ENCODE peak calls at places on chromosome 3, in five cellular contexts. W is A549, J is K562, I is HepG2, V is GM12878. O is an unnamed sample.

GRCh38 chr3:175288616-175289015 is 429.5 kb downstream of the NAALADL2 start:
- DNase-seq in V (no peak), J (no peak), W (no peak), I (no peak), O (no peak)

GRCh38 chr3:43379343-43379742 is 93.0 kb downstream of the SNRK start:
- DNase-seq in J (no peak), W (no peak), V (no peak), I (no peak), O (no peak)

GRCh38 chr3:13582366-13583250 is 33.7 kb downstream of the FBLN2 start:
- DNase-seq in J (no peak), W (no peak), V (no peak), I (no peak), O (no peak)

GRCh38 chr3:44902628-44903027 is 28.2 kb downstream of the TGM4 start:
- DNase-seq in V (no peak), J (no peak), I (peak; percentile 79), W (no peak), O (no peak)

GRCh38 chr3:177960014-177960413 is 576.2 kb upstream of the KCNMB2 start:
- DNase-seq in I (no peak), W (no peak), V (no peak), J (no peak), O (no peak)

GRCh38 chr3:54339608-54340007 is 217.3 kb downstream of the CACNA2D3 start:
- DNase-seq in J (no peak), V (no peak), W (no peak), I (no peak), O (no peak)

GRCh38 chr3:61847784-61848462 is 286.6 kb downstream of the PTPRG start:
- DNase-seq in V (no peak), J (no peak), W (no peak), I (peak; percentile 17), O (peak; percentile 72)

GRCh38 chr3:197024881-197025735 is 4.5 kb downstream of the MELTF start:
- DNase-seq in I (no peak), V (no peak), J (no peak), W (no peak), O (no peak)

GRCh38 chr3:78645628-78646310 is 1122.0 kb downstream of the ROBO1 start:
- DNase-seq in W (peak; percentile 79), J (peak; percentile 35), V (peak; percentile 39), I (peak; percentile 78), O (peak; percentile 91)

GRCh38 chr3:128054363-128054762 is 2.1 kb downstream of the SEC61A1 start:
- DNase-seq in I (no peak), V (no peak), W (no peak), J (no peak), O (no peak)

GRCh38 chr3:143895805-143896204 is 47.5 kb upstream of the SLC9A9 start:
- DNase-seq in I (no peak), V (no peak), J (no peak), W (no peak), O (no peak)
- TF ChIP-seq JUNB in I (no peak), V (no peak), J (no peak), W (no peak), O (no peak)

GRCh38 chr3:18740631-18741583 is 315.8 kb upstream of the SATB1 start:
- DNase-seq in W (no peak), J (no peak), I (no peak), V (peak; percentile 61), O (no peak)
- TF ChIP-seq JUNB in W (no peak), J (no peak), I (no peak), V (peak; percentile 51), O (no peak)

GRCh38 chr3:144652573-144652972 is 681.0 kb downstream of the DIPK2A start:
- DNase-seq in I (no peak), W (no peak), V (no peak), J (no peak), O (no peak)
- TF ChIP-seq JUNB in I (no peak), W (no peak), V (no peak), J (no peak), O (no peak)

GRCh38 chr3:149340310-149340933 is 7.0 kb upstream of the TM4SF18 start:
- DNase-seq in I (peak; percentile 38), V (no peak), W (peak; percentile 80), J (no peak), O (no peak)
- TF ChIP-seq JUNB in I (no peak), V (no peak), W (peak; percentile 88), J (no peak), O (no peak)

GRCh38 chr3:188046561-188047213 is 107.3 kb upstream of the LPP start:
- DNase-seq in V (no peak), W (no peak), I (no peak), J (no peak), O (no peak)
- TF ChIP-seq JUNB in V (no peak), W (no peak), I (no peak), J (no peak), O (no peak)

DNA sequence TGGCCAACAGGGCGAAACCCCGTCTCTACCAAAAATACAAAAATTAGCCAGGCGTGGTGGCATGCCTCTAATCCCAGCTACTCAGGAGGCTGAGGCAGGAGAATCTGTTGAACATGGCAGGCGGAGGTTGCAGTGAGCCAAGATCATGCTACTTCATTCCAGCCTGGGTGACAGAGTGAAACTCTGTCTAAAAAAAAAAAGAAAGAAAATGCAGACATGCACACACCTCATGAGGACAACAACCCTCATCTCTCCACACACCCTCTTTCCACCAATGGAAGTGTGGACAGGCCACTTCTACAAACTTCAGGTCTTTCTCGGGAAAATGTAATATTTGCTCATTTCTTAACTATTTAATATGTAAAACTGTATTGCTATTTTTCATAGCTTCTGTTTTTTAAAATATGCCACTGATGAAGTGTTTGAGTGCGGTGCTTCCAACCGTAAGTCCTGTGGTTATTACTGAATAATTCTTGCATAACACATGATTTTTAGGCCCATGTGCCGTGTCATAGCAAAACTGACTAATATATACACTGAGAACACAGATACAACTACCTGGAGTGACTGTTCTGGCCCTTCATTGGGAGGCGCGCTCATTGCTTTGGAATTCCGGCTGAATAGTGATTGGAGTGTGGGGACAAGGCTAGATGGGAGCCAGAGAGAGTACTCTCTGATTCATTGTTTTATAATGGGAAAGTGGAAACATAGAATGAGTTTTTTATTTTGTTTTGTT is 23.1 kb downstream of the LRRC31 start:
- DNase-seq in W (no peak), V (peak; percentile 46), J (no peak), I (no peak), O (no peak)
- TF ChIP-seq JUNB in W (no peak), V (peak; percentile 94), J (no peak), I (no peak), O (no peak)

GRCh38 chr3:124617177-124617576 is 113.1 kb upstream of the UMPS start:
- DNase-seq in I (peak; percentile 83), W (no peak), J (no peak), V (no peak), O (no peak)

GRCh38 chr3:124621498-124621897 is 108.8 kb upstream of the UMPS start:
- DNase-seq in I (no peak), V (no peak), J (peak; percentile 61), W (no peak), O (no peak)

GRCh38 chr3:124619887-124620599 is 110.2 kb upstream of the UMPS start:
- DNase-seq in I (peak; percentile 77), W (no peak), V (no peak), J (no peak), O (no peak)

GRCh38 chr3:124625084-124625483 is 105.2 kb upstream of the UMPS start:
- DNase-seq in J (no peak), I (no peak), V (no peak), W (no peak), O (no peak)

GRCh38 chr3:124620600-124621063 is 109.6 kb upstream of the UMPS start:
- DNase-seq in I (peak; percentile 96), W (peak; percentile 63), J (peak; percentile 67), V (peak; percentile 38), O (no peak)
- TF ChIP-seq JUNB in I (peak; percentile 82), W (no peak), J (no peak), V (no peak), O (no peak)